ENCODE peak calls at places on chromosomes 13 and 19, in six cellular contexts. Z, T, M, E, V and D are unnamed samples.

GRCh38 chr13:38582133-38582532 is 104.7 kb upstream of the FREM2 start:
- DNase-seq in T (no peak), E (peak; percentile 12), M (peak; percentile 47), Z (no peak), V (peak; percentile 17), D (peak; percentile 53)

GRCh38 chr13:30744056-30744684 is 8.8 kb downstream of the ALOX5AP start:
- DNase-seq in V (no peak), M (peak; percentile 54), Z (peak; percentile 68), E (no peak), T (no peak), D (no peak)

GRCh38 chr19:29831041-29831548 is 19.3 kb downstream of the CCNE1 start:
- DNase-seq in V (no peak), M (no peak), T (no peak), E (no peak), Z (no peak), D (no peak)

GRCh38 chr19:13926715-13927114 is 11.5 kb downstream of the PODNL1 start:
- DNase-seq in Z (no peak), M (no peak), V (no peak), E (no peak), T (no peak), D (no peak)

GRCh38 chr13:43136940-43137574 is 113.7 kb downstream of the DNAJC15 start:
- DNase-seq in E (peak; percentile 57), V (no peak), Z (no peak), T (peak; percentile 25), M (peak; percentile 6), D (no peak)

GRCh38 chr13:89609318-89609717 is 1738.2 kb upstream of the MIR17HG start:
- DNase-seq in Z (no peak), M (no peak), T (no peak), V (no peak), E (no peak), D (no peak)

GRCh38 chr19:13918726-13919411 is 12.9 kb downstream of the CC2D1A start:
- DNase-seq in V (no peak), M (no peak), T (no peak), E (no peak), Z (no peak), D (no peak)

GRCh38 chr13:93753639-93754038 is 527.0 kb downstream of the GPC6 start:
- DNase-seq in Z (no peak), M (no peak), E (no peak), T (no peak), V (no peak), D (no peak)

GRCh38 chr13:99993660-99994455 is 12.3 kb downstream of the ZIC2 start:
- DNase-seq in V (no peak), T (no peak), Z (no peak), M (no peak), E (no peak), D (no peak)

GRCh38 chr19:49999371-50000010 is 25.7 kb downstream of the VRK3 start:
- DNase-seq in E (no peak), T (no peak), V (no peak), Z (no peak), M (no peak), D (no peak)

GRCh38 chr19:1566392-1567115 is 1.6 kb downstream of the MEX3D start:
- DNase-seq in T (peak; percentile 59), E (peak; percentile 32), Z (no peak), V (peak; percentile 72), M (peak; percentile 40), D (peak; percentile 82)

GRCh38 chr19:55545913-55546495 is 661 bp upstream of the SBK3 start:
- DNase-seq in M (peak; percentile 28), Z (no peak), T (no peak), V (no peak), E (no peak), D (no peak)

GRCh38 chr13:85528578-85529215 is 270.5 kb downstream of the SLITRK6 start:
- DNase-seq in M (no peak), T (no peak), Z (no peak), V (peak; percentile 82), E (no peak), D (peak; percentile 8)

GRCh38 chr19:289651-290538 is 1.3 kb downstream of the PLPP2 start:
- DNase-seq in Z (no peak), V (no peak), E (peak; percentile 60), M (peak; percentile 42), T (no peak), D (no peak)

GRCh38 chr19:52600639-52601024 is 30.5 kb downstream of the ZNF701 start:
- DNase-seq in Z (no peak), E (no peak), V (no peak), M (peak; percentile 54), T (peak; percentile 23), D (no peak)

GRCh38 chr13:61410669-61411297 is 4.9 kb downstream of the PCDH20 start:
- DNase-seq in V (no peak), E (peak; percentile 46), T (no peak), M (peak; percentile 5), Z (no peak), D (peak; percentile 10)

GRCh38 chr19:50496189-50497029 is 14.6 kb downstream of the JOSD2 start:
- DNase-seq in E (no peak), M (peak; percentile 67), V (no peak), T (no peak), Z (no peak), D (no peak)

GRCh38 chr19:14758816-14759215 is 19.5 kb downstream of the ADGRE2 start:
- DNase-seq in V (no peak), E (peak; percentile 88), T (no peak), Z (no peak), M (no peak), D (no peak)

GRCh38 chr13:57633141-57633949 is 1.8 kb downstream of the PCDH17 start:
- DNase-seq in E (no peak), V (no peak), Z (no peak), T (peak; percentile 52), M (no peak), D (no peak)

GRCh38 chr13:45341799-45342584 is 1.0 kb upstream of the TPT1 start:
- DNase-seq in T (no peak), Z (no peak), M (no peak), E (no peak), V (no peak), D (no peak)

GRCh38 chr13:36436811-36437210 is 4.5 kb downstream of the CCNA1 start:
- DNase-seq in T (no peak), Z (no peak), M (no peak), V (no peak), E (no peak), D (no peak)